ENCODE peak calls at places on chromosome 13, in ten cellular contexts. One of them, this sample, is unnamed.

GRCh38 chr13:49353908-49354307 is 90.0 kb downstream of the CAB39L start:
- DNase-seq in HL-60: no peak
- DNase-seq in stimulated activated CD4-positive, alpha-beta T cell treated with anti-CD3 and anti-CD28 coated beads, Interleukin-4, amount 100 ng/mL, for 48 hours: no peak
- DNase-seq in CD8-positive, alpha-beta T cell: no peak
- DNase-seq in aorta: no peak
- DNase-seq in globus pallidus: no peak
- DNase-seq in activated CD4-positive, alpha-beta T cell treated with anti-CD3 and anti-CD28 coated beads for 36 hours: no peak
- DNase-seq in mucosa of gallbladder: no peak
- DNase-seq in heart right ventricle: no peak
- DNase-seq in Caco-2: no peak
- DNase-seq in this sample: no peak

GRCh38 chr13:68509734-68510621 is 1279.8 kb upstream of the PCDH9 start:
- DNase-seq in HL-60: no peak
- DNase-seq in stimulated activated CD4-positive, alpha-beta T cell treated with anti-CD3 and anti-CD28 coated beads, Interleukin-4, amount 100 ng/mL, for 48 hours: no peak
- DNase-seq in CD8-positive, alpha-beta T cell: no peak
- DNase-seq in aorta: no peak
- DNase-seq in globus pallidus: no peak
- DNase-seq in activated CD4-positive, alpha-beta T cell treated with anti-CD3 and anti-CD28 coated beads for 36 hours: no peak
- DNase-seq in mucosa of gallbladder: no peak
- DNase-seq in heart right ventricle: no peak
- DNase-seq in Caco-2: no peak
- DNase-seq in this sample: no peak

GRCh38 chr13:44103721-44104490 is 224.2 kb downstream of the LACC1 start:
- DNase-seq in HL-60: no peak
- DNase-seq in stimulated activated CD4-positive, alpha-beta T cell treated with anti-CD3 and anti-CD28 coated beads, Interleukin-4, amount 100 ng/mL, for 48 hours: no peak
- DNase-seq in CD8-positive, alpha-beta T cell: no peak
- DNase-seq in aorta: no peak
- DNase-seq in globus pallidus: peak
- DNase-seq in activated CD4-positive, alpha-beta T cell treated with anti-CD3 and anti-CD28 coated beads for 36 hours: no peak
- DNase-seq in mucosa of gallbladder: no peak
- DNase-seq in heart right ventricle: no peak
- DNase-seq in Caco-2: no peak
- DNase-seq in this sample: no peak

GRCh38 chr13:84563611-84564010 is 681.3 kb upstream of the SLITRK1 start:
- DNase-seq in HL-60: no peak
- DNase-seq in stimulated activated CD4-positive, alpha-beta T cell treated with anti-CD3 and anti-CD28 coated beads, Interleukin-4, amount 100 ng/mL, for 48 hours: no peak
- DNase-seq in CD8-positive, alpha-beta T cell: no peak
- DNase-seq in aorta: no peak
- DNase-seq in globus pallidus: no peak
- DNase-seq in activated CD4-positive, alpha-beta T cell treated with anti-CD3 and anti-CD28 coated beads for 36 hours: no peak
- DNase-seq in mucosa of gallbladder: no peak
- DNase-seq in heart right ventricle: no peak
- DNase-seq in Caco-2: no peak
- DNase-seq in this sample: no peak

GRCh38 chr13:48908381-48909087 is 67.2 kb upstream of the FNDC3A start:
- DNase-seq in HL-60: no peak
- DNase-seq in stimulated activated CD4-positive, alpha-beta T cell treated with anti-CD3 and anti-CD28 coated beads, Interleukin-4, amount 100 ng/mL, for 48 hours: no peak
- DNase-seq in CD8-positive, alpha-beta T cell: no peak
- DNase-seq in aorta: peak
- DNase-seq in globus pallidus: no peak
- DNase-seq in activated CD4-positive, alpha-beta T cell treated with anti-CD3 and anti-CD28 coated beads for 36 hours: no peak
- DNase-seq in mucosa of gallbladder: no peak
- DNase-seq in heart right ventricle: no peak
- DNase-seq in Caco-2: no peak
- DNase-seq in this sample: no peak

GRCh38 chr13:96992633-96993032 is 1.6 kb downstream of the OXGR1 start:
- DNase-seq in HL-60: no peak
- DNase-seq in stimulated activated CD4-positive, alpha-beta T cell treated with anti-CD3 and anti-CD28 coated beads, Interleukin-4, amount 100 ng/mL, for 48 hours: no peak
- DNase-seq in CD8-positive, alpha-beta T cell: no peak
- DNase-seq in aorta: no peak
- DNase-seq in globus pallidus: no peak
- DNase-seq in activated CD4-positive, alpha-beta T cell treated with anti-CD3 and anti-CD28 coated beads for 36 hours: no peak
- DNase-seq in mucosa of gallbladder: no peak
- DNase-seq in heart right ventricle: no peak
- DNase-seq in Caco-2: no peak
- DNase-seq in this sample: no peak

GRCh38 chr13:73141292-73141771 is 82.5 kb downstream of the KLF5 start:
- DNase-seq in HL-60: no peak
- DNase-seq in stimulated activated CD4-positive, alpha-beta T cell treated with anti-CD3 and anti-CD28 coated beads, Interleukin-4, amount 100 ng/mL, for 48 hours: no peak
- DNase-seq in CD8-positive, alpha-beta T cell: no peak
- DNase-seq in aorta: no peak
- DNase-seq in globus pallidus: no peak
- DNase-seq in activated CD4-positive, alpha-beta T cell treated with anti-CD3 and anti-CD28 coated beads for 36 hours: no peak
- DNase-seq in mucosa of gallbladder: no peak
- DNase-seq in heart right ventricle: no peak
- DNase-seq in Caco-2: no peak
- DNase-seq in this sample: no peak

GRCh38 chr13:30463820-30464495 is 1.8 kb downstream of the HMGB1 start:
- DNase-seq in HL-60: no peak
- DNase-seq in stimulated activated CD4-positive, alpha-beta T cell treated with anti-CD3 and anti-CD28 coated beads, Interleukin-4, amount 100 ng/mL, for 48 hours: peak
- DNase-seq in CD8-positive, alpha-beta T cell: peak
- DNase-seq in aorta: peak
- DNase-seq in globus pallidus: peak
- DNase-seq in activated CD4-positive, alpha-beta T cell treated with anti-CD3 and anti-CD28 coated beads for 36 hours: peak
- DNase-seq in mucosa of gallbladder: peak
- DNase-seq in heart right ventricle: peak
- DNase-seq in Caco-2: no peak
- DNase-seq in this sample: no peak

GRCh38 chr13:67063036-67063435 is 167.1 kb downstream of the PCDH9 start:
- DNase-seq in HL-60: no peak
- DNase-seq in stimulated activated CD4-positive, alpha-beta T cell treated with anti-CD3 and anti-CD28 coated beads, Interleukin-4, amount 100 ng/mL, for 48 hours: no peak
- DNase-seq in CD8-positive, alpha-beta T cell: no peak
- DNase-seq in aorta: no peak
- DNase-seq in globus pallidus: no peak
- DNase-seq in activated CD4-positive, alpha-beta T cell treated with anti-CD3 and anti-CD28 coated beads for 36 hours: no peak
- DNase-seq in mucosa of gallbladder: no peak
- DNase-seq in heart right ventricle: no peak
- DNase-seq in Caco-2: no peak
- DNase-seq in this sample: no peak

GRCh38 chr13:44934724-44935123 is 54.5 kb downstream of the NUFIP1 start:
- DNase-seq in HL-60: peak
- DNase-seq in stimulated activated CD4-positive, alpha-beta T cell treated with anti-CD3 and anti-CD28 coated beads, Interleukin-4, amount 100 ng/mL, for 48 hours: no peak
- DNase-seq in CD8-positive, alpha-beta T cell: no peak
- DNase-seq in aorta: no peak
- DNase-seq in globus pallidus: no peak
- DNase-seq in activated CD4-positive, alpha-beta T cell treated with anti-CD3 and anti-CD28 coated beads for 36 hours: no peak
- DNase-seq in mucosa of gallbladder: no peak
- DNase-seq in heart right ventricle: no peak
- DNase-seq in Caco-2: no peak
- DNase-seq in this sample: no peak

GRCh38 chr13:91950803-91951202 is 552.4 kb downstream of the GPC5 start:
- DNase-seq in HL-60: no peak
- DNase-seq in stimulated activated CD4-positive, alpha-beta T cell treated with anti-CD3 and anti-CD28 coated beads, Interleukin-4, amount 100 ng/mL, for 48 hours: no peak
- DNase-seq in CD8-positive, alpha-beta T cell: no peak
- DNase-seq in aorta: no peak
- DNase-seq in globus pallidus: no peak
- DNase-seq in activated CD4-positive, alpha-beta T cell treated with anti-CD3 and anti-CD28 coated beads for 36 hours: no peak
- DNase-seq in mucosa of gallbladder: no peak
- DNase-seq in heart right ventricle: no peak
- DNase-seq in Caco-2: no peak
- DNase-seq in this sample: no peak

GRCh38 chr13:23450340-23451046 is 17.0 kb upstream of the SACS start:
- DNase-seq in HL-60: no peak
- DNase-seq in stimulated activated CD4-positive, alpha-beta T cell treated with anti-CD3 and anti-CD28 coated beads, Interleukin-4, amount 100 ng/mL, for 48 hours: no peak
- DNase-seq in CD8-positive, alpha-beta T cell: no peak
- DNase-seq in aorta: no peak
- DNase-seq in globus pallidus: no peak
- DNase-seq in activated CD4-positive, alpha-beta T cell treated with anti-CD3 and anti-CD28 coated beads for 36 hours: no peak
- DNase-seq in mucosa of gallbladder: no peak
- DNase-seq in heart right ventricle: no peak
- DNase-seq in Caco-2: no peak
- DNase-seq in this sample: no peak

GRCh38 chr13:79626924-79627323 is 146.0 kb downstream of the NDFIP2 start:
- DNase-seq in HL-60: no peak
- DNase-seq in stimulated activated CD4-positive, alpha-beta T cell treated with anti-CD3 and anti-CD28 coated beads, Interleukin-4, amount 100 ng/mL, for 48 hours: no peak
- DNase-seq in CD8-positive, alpha-beta T cell: no peak
- DNase-seq in aorta: no peak
- DNase-seq in globus pallidus: no peak
- DNase-seq in activated CD4-positive, alpha-beta T cell treated with anti-CD3 and anti-CD28 coated beads for 36 hours: no peak
- DNase-seq in mucosa of gallbladder: no peak
- DNase-seq in heart right ventricle: no peak
- DNase-seq in Caco-2: no peak
- DNase-seq in this sample: no peak

GRCh38 chr13:44710576-44710975 is 134.4 kb upstream of the TSC22D1 start:
- DNase-seq in HL-60: no peak
- DNase-seq in stimulated activated CD4-positive, alpha-beta T cell treated with anti-CD3 and anti-CD28 coated beads, Interleukin-4, amount 100 ng/mL, for 48 hours: peak
- DNase-seq in CD8-positive, alpha-beta T cell: no peak
- DNase-seq in aorta: no peak
- DNase-seq in globus pallidus: no peak
- DNase-seq in activated CD4-positive, alpha-beta T cell treated with anti-CD3 and anti-CD28 coated beads for 36 hours: peak
- DNase-seq in mucosa of gallbladder: no peak
- DNase-seq in heart right ventricle: no peak
- DNase-seq in Caco-2: no peak
- DNase-seq in this sample: no peak

GRCh38 chr13:99265162-99265822 is 7.1 kb upstream of the GPR18 start:
- DNase-seq in HL-60: no peak
- DNase-seq in stimulated activated CD4-positive, alpha-beta T cell treated with anti-CD3 and anti-CD28 coated beads, Interleukin-4, amount 100 ng/mL, for 48 hours: peak
- DNase-seq in CD8-positive, alpha-beta T cell: no peak
- DNase-seq in aorta: no peak
- DNase-seq in globus pallidus: no peak
- DNase-seq in activated CD4-positive, alpha-beta T cell treated with anti-CD3 and anti-CD28 coated beads for 36 hours: peak
- DNase-seq in mucosa of gallbladder: no peak
- DNase-seq in heart right ventricle: no peak
- DNase-seq in Caco-2: no peak
- DNase-seq in this sample: no peak

GRCh38 chr13:57740719-57741118 is 109.2 kb downstream of the PCDH17 start:
- DNase-seq in HL-60: no peak
- DNase-seq in stimulated activated CD4-positive, alpha-beta T cell treated with anti-CD3 and anti-CD28 coated beads, Interleukin-4, amount 100 ng/mL, for 48 hours: no peak
- DNase-seq in CD8-positive, alpha-beta T cell: no peak
- DNase-seq in aorta: no peak
- DNase-seq in globus pallidus: peak
- DNase-seq in activated CD4-positive, alpha-beta T cell treated with anti-CD3 and anti-CD28 coated beads for 36 hours: no peak
- DNase-seq in mucosa of gallbladder: no peak
- DNase-seq in heart right ventricle: peak
- DNase-seq in Caco-2: no peak
- DNase-seq in this sample: no peak

GRCh38 chr13:33016414-33017409 is at the start of gene KL:
- DNase-seq in HL-60: no peak
- DNase-seq in stimulated activated CD4-positive, alpha-beta T cell treated with anti-CD3 and anti-CD28 coated beads, Interleukin-4, amount 100 ng/mL, for 48 hours: no peak
- DNase-seq in CD8-positive, alpha-beta T cell: no peak
- DNase-seq in aorta: peak
- DNase-seq in globus pallidus: no peak
- DNase-seq in activated CD4-positive, alpha-beta T cell treated with anti-CD3 and anti-CD28 coated beads for 36 hours: peak
- DNase-seq in mucosa of gallbladder: no peak
- DNase-seq in heart right ventricle: peak
- DNase-seq in Caco-2: peak
- DNase-seq in this sample: peak

GRCh38 chr13:44759723-44760360 is 183.7 kb upstream of the TSC22D1 start:
- DNase-seq in HL-60: no peak
- DNase-seq in stimulated activated CD4-positive, alpha-beta T cell treated with anti-CD3 and anti-CD28 coated beads, Interleukin-4, amount 100 ng/mL, for 48 hours: no peak
- DNase-seq in CD8-positive, alpha-beta T cell: no peak
- DNase-seq in aorta: no peak
- DNase-seq in globus pallidus: no peak
- DNase-seq in activated CD4-positive, alpha-beta T cell treated with anti-CD3 and anti-CD28 coated beads for 36 hours: no peak
- DNase-seq in mucosa of gallbladder: no peak
- DNase-seq in heart right ventricle: no peak
- DNase-seq in Caco-2: no peak
- DNase-seq in this sample: no peak

GRCh38 chr13:99484405-99484981 is 16.8 kb upstream of the TM9SF2 start:
- DNase-seq in HL-60: peak
- DNase-seq in stimulated activated CD4-positive, alpha-beta T cell treated with anti-CD3 and anti-CD28 coated beads, Interleukin-4, amount 100 ng/mL, for 48 hours: no peak
- DNase-seq in CD8-positive, alpha-beta T cell: no peak
- DNase-seq in aorta: no peak
- DNase-seq in globus pallidus: no peak
- DNase-seq in activated CD4-positive, alpha-beta T cell treated with anti-CD3 and anti-CD28 coated beads for 36 hours: no peak
- DNase-seq in mucosa of gallbladder: no peak
- DNase-seq in heart right ventricle: no peak
- DNase-seq in Caco-2: no peak
- DNase-seq in this sample: no peak

GRCh38 chr13:67934615-67935330 is 704.6 kb upstream of the PCDH9 start:
- DNase-seq in HL-60: no peak
- DNase-seq in stimulated activated CD4-positive, alpha-beta T cell treated with anti-CD3 and anti-CD28 coated beads, Interleukin-4, amount 100 ng/mL, for 48 hours: no peak
- DNase-seq in CD8-positive, alpha-beta T cell: no peak
- DNase-seq in aorta: no peak
- DNase-seq in globus pallidus: no peak
- DNase-seq in activated CD4-positive, alpha-beta T cell treated with anti-CD3 and anti-CD28 coated beads for 36 hours: no peak
- DNase-seq in mucosa of gallbladder: no peak
- DNase-seq in heart right ventricle: no peak
- DNase-seq in Caco-2: no peak
- DNase-seq in this sample: no peak

GRCh38 chr13:39676315-39676876 is 20.9 kb downstream of the COG6 start:
- DNase-seq in HL-60: no peak
- DNase-seq in stimulated activated CD4-positive, alpha-beta T cell treated with anti-CD3 and anti-CD28 coated beads, Interleukin-4, amount 100 ng/mL, for 48 hours: no peak
- DNase-seq in CD8-positive, alpha-beta T cell: peak
- DNase-seq in aorta: no peak
- DNase-seq in globus pallidus: peak
- DNase-seq in activated CD4-positive, alpha-beta T cell treated with anti-CD3 and anti-CD28 coated beads for 36 hours: peak
- DNase-seq in mucosa of gallbladder: peak
- DNase-seq in heart right ventricle: no peak
- DNase-seq in Caco-2: peak
- DNase-seq in this sample: no peak

GRCh38 chr13:47126432-47126831 is 229.6 kb upstream of the HTR2A start:
- DNase-seq in HL-60: no peak
- DNase-seq in stimulated activated CD4-positive, alpha-beta T cell treated with anti-CD3 and anti-CD28 coated beads, Interleukin-4, amount 100 ng/mL, for 48 hours: no peak
- DNase-seq in CD8-positive, alpha-beta T cell: no peak
- DNase-seq in aorta: no peak
- DNase-seq in globus pallidus: no peak
- DNase-seq in activated CD4-positive, alpha-beta T cell treated with anti-CD3 and anti-CD28 coated beads for 36 hours: no peak
- DNase-seq in mucosa of gallbladder: no peak
- DNase-seq in heart right ventricle: no peak
- DNase-seq in Caco-2: peak
- DNase-seq in this sample: no peak

This sample was measured in WTC11.